ENCODE peak calls at places on chromosomes 6 and 20, in four cellular contexts. Y, T, Q and J are unnamed samples.

GRCh38 chr20:2156224-2156623 is 54.6 kb downstream of the STK35 start:
- DNase-seq in Q (no peak), Y (no peak), T (no peak), J (no peak)

GRCh38 chr6:113979930-113980329 is 9.0 kb upstream of the HDAC2 start:
- DNase-seq in T (no peak), Y (no peak), Q (no peak), J (peak; percentile 23)

GRCh38 chr20:4006640-4007039 is 8.7 kb downstream of the RNF24 start:
- DNase-seq in T (no peak), Q (peak; percentile 92), Y (no peak), J (no peak)

GRCh38 chr6:71198908-71199307 is 89.7 kb upstream of the OGFRL1 start:
- DNase-seq in T (no peak), Y (no peak), Q (no peak), J (no peak)

GRCh38 chr6:21949211-21949801 is 347.5 kb downstream of the PRL start:
- DNase-seq in Y (no peak), Q (no peak), T (no peak), J (no peak)

GRCh38 chr6:10163159-10163962 is 251.5 kb downstream of the TFAP2A start:
- DNase-seq in Y (no peak), Q (no peak), T (no peak), J (no peak)

GRCh38 chr6:160036790-160037206 is 67.9 kb downstream of the IGF2R start:
- DNase-seq in Q (no peak), T (no peak), Y (no peak), J (no peak)

GRCh38 chr6:146813554-146813953 is 214.8 kb downstream of the ADGB start:
- DNase-seq in T (no peak), Q (no peak), Y (no peak), J (no peak)

GRCh38 chr6:163346529-163346961 is 68.0 kb upstream of the QKI start:
- DNase-seq in Y (no peak), Q (no peak), T (no peak), J (no peak)

GRCh38 chr6:13436691-13437568 is 50.5 kb downstream of the GFOD1 start:
- DNase-seq in Y (no peak), T (no peak), Q (no peak), J (no peak)

GRCh38 chr6:34514112-34514511 is 42.0 kb downstream of the SPDEF start:
- DNase-seq in Q (no peak), Y (no peak), T (no peak), J (no peak)

GRCh38 chr6:33207569-33208088 is 671 bp upstream of the RING1 start:
- DNase-seq in Y (no peak), Q (peak; percentile 59), T (no peak), J (peak; percentile 41)

GRCh38 chr20:38083338-38084048 is 49.9 kb downstream of the RPRD1B start:
- DNase-seq in Y (no peak), Q (no peak), T (no peak), J (no peak)

GRCh38 chr20:57884956-57885355 is 175.1 kb upstream of the PMEPA1 start:
- DNase-seq in Y (no peak), Q (peak; percentile 15), T (no peak), J (no peak)

GRCh38 chr20:23129256-23129655 is 43.1 kb upstream of the CD93 start:
- DNase-seq in Q (no peak), T (no peak), Y (no peak), J (no peak)

GRCh38 chr20:1803216-1804128 is 91.7 kb upstream of the SIRPA start:
- DNase-seq in Y (peak; percentile 45), T (peak; percentile 51), Q (peak; percentile 72), J (peak; percentile 76)

GRCh38 chr20:8161262-8162071 is 29.4 kb downstream of the PLCB1 start:
- DNase-seq in T (no peak), Q (no peak), Y (no peak), J (no peak)

GRCh38 chr20:8166730-8167129 is 34.7 kb downstream of the PLCB1 start:
- DNase-seq in Y (no peak), Q (no peak), T (no peak), J (no peak)

GRCh38 chr20:8162610-8163009 is 30.5 kb downstream of the PLCB1 start:
- DNase-seq in Q (no peak), Y (no peak), T (no peak), J (no peak)

GRCh38 chr20:8168785-8169288 is 36.8 kb downstream of the PLCB1 start:
- DNase-seq in Q (no peak), Y (no peak), T (no peak), J (no peak)

DNA sequence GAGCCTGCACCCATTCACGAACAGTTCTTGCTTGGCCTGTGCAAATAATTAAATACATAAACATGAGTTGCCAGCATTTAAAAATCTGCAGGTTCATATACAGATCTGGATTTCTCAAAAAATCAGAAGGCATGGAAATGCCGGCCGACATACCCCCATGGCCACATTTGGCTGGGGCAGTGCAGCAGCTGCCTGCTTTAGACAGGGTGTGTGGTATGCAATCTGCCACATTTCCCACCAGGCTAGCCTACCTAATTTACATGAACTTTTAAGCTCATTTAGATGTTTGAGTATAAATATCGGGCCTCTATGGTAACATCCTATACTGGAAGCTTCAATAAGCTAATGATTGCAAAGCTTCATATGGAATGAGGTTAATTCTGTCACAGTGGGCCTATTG is 31.5 kb downstream of the PLCB1 start:
- DNase-seq in Y (no peak), Q (no peak), T (no peak), J (no peak)
- TF ChIP-seq CTCF in Y (no peak), Q (no peak), T (no peak), J (no peak)

GRCh38 chr6:6497541-6497940 is 91.0 kb upstream of the LY86 start:
- DNase-seq in Q (no peak), Y (no peak), T (no peak), J (no peak)

GRCh38 chr6:6495851-6496250 is 92.7 kb upstream of the LY86 start:
- DNase-seq in Q (no peak), T (no peak), Y (no peak), J (no peak)

GRCh38 chr6:6491761-6492160 is 96.8 kb upstream of the LY86 start:
- DNase-seq in Q (no peak), Y (no peak), T (no peak), J (no peak)

GRCh38 chr6:6492675-6493074 is 95.8 kb upstream of the LY86 start:
- DNase-seq in Q (no peak), Y (no peak), T (no peak), J (no peak)

GRCh38 chr6:6494677-6495076 is 93.8 kb upstream of the LY86 start:
- DNase-seq in Y (no peak), Q (peak; percentile 68), T (peak; percentile 13), J (peak; percentile 72)
- TF ChIP-seq CTCF in Y (no peak), Q (peak; percentile 74), T (peak; percentile 74), J (peak; percentile 67)

DNA sequence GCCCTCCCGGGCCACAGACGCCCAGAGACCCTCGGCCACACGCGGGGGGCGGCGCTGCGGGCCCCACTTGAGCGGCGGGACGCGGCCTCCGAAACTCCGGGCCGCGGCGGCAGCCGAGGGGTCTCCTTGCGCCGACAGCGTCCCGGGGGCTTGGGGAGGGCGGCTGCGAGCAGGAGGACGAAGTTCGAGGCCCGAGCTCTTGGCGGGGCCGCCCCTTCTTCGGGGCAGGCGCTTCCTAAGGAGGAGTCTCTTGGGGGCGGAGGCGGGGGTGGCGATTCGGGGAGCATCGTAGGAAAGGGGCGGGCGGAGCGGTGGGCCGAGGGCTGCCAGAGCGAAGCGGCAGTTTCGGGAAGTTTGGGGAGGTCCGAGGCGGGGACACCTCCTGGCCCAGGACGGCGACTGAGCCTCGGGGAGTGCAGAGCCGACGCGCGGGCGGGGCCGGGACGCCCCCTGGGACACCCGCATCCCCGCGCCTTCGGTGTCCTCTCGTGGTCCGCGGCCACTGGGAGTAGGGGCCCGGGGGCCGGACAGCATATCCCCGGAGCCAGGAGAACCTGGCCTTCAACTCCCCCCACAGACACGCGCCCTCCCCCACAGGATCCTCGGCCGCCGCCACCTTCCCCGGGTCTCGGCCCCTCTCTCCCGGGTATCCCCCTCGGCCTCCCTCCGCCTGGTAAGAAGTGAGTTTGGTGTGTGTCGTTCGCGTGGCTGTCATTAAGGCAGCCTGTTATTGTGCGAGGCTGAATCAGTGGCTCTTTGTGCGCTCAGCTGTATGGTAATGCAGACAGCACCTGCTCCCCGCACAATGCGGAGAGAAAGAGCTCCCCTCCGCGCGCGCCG is 613 bp upstream of the DLL1 start:
- DNase-seq in Q (peak; percentile 71), T (no peak), Y (no peak), J (peak; percentile 78)
- TF ChIP-seq CTCF in Q (no peak), T (no peak), Y (no peak), J (no peak)

GRCh38 chr6:97703661-97704060 is 420.6 kb upstream of the MMS22L start:
- DNase-seq in T (no peak), Y (no peak), Q (no peak), J (no peak)

GRCh38 chr6:97702226-97702625 is 419.2 kb upstream of the MMS22L start:
- DNase-seq in Q (no peak), Y (no peak), T (no peak), J (no peak)

GRCh38 chr6:97705568-97705967 is 422.6 kb upstream of the MMS22L start:
- DNase-seq in T (no peak), Y (no peak), Q (no peak), J (no peak)
- TF ChIP-seq CTCF in T (peak; percentile 31), Y (no peak), Q (no peak), J (no peak)

DNA sequence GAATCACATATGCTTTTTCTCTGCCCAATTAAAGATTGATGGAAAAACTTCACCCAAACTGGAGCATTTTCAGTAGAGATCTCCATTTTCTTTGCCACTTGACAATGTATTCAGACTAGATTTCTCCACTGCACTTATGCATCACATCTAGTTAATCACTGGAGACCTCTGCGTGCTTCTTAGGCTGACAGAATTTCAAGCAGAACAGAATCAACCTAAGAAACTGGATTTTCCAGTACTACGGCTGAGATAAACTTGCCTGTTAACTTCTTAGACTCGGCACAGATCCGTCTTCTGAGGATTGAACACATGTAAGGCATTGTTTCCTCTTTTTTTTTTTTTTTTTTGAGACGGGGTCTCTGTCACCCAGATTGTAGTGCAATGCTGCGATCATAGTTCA is 139.2 kb downstream of the LRRC1 start:
- DNase-seq in Y (no peak), Q (no peak), T (no peak), J (no peak)
- TF ChIP-seq CTCF in Y (no peak), Q (no peak), T (no peak), J (no peak)

DNA sequence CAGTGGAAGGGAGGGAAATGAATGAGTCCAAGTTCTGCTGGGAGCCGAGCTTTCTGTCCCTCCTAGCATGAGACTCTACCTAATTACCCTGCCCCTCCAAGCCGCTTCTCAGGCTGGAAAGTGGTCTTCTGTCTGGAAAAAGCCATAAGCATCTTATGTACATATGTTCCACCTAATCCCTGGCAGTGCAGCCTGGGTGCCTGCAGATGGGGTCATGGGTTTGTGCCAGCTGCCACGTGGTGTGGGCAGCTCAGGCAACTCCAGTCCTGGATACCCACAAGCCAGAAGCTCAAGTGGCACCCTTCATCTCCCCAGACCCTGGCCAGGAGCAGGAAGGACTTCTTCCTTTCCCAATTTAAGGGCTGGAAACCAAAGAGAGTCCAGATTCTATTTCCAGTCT is 253.1 kb downstream of the LY86 start:
- DNase-seq in T (no peak), Y (no peak), Q (no peak), J (no peak)
- TF ChIP-seq CTCF in T (no peak), Y (no peak), Q (no peak), J (no peak)

DNA sequence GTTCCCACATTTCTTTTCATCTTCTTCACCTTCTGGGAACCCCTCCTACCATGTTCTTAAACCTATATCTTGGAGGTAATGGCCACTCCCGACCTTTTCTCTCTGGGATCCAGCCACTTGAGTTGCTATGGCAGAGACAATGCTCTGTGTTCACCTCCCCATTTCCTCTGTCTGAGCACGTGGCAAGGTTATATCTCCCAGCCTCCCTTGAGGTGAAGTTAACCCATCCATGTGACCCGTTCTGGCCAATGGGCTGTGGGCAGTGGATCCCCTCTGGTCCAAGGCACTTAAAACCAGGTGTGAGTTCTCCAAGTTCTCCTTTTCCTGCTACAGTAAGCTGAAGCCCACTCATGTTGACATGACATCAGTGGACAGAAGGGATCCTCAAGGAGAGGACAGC is 261.4 kb downstream of the LRFN2 start:
- DNase-seq in Q (no peak), Y (no peak), T (no peak), J (no peak)
- TF ChIP-seq CTCF in Q (no peak), Y (no peak), T (no peak), J (no peak)

GRCh38 chr20:50981714-50982048 is 23.1 kb downstream of the MOCS3 start:
- DNase-seq in Q (no peak), T (no peak), Y (no peak), J (no peak)
- TF ChIP-seq CTCF in Q (no peak), T (no peak), Y (peak; percentile 48), J (no peak)